ENCODE peak calls at places on chromosome 14, in six cellular contexts. W, Y, Q, C, B and F are unnamed samples.

GRCh38 chr14:23153891-23154796 is 29.3 kb downstream of the SLC7A8 start:
- DNase-seq in W (peak; percentile 61), Y (no peak), Q (peak; percentile 73), C (peak; percentile 79), B (no peak), F (peak; percentile 85)

GRCh38 chr14:51401756-51402155 is 161.7 kb downstream of the TMX1 start:
- DNase-seq in W (no peak), Y (no peak), Q (no peak), C (no peak), B (no peak), F (no peak)

GRCh38 chr14:41872906-41873305 is 266.2 kb downstream of the LRFN5 start:
- DNase-seq in W (no peak), Y (no peak), Q (no peak), C (no peak), B (no peak), F (no peak)

GRCh38 chr14:100609331-100609870 is 22.2 kb upstream of the BEGAIN start:
- DNase-seq in W (no peak), Y (no peak), Q (peak; percentile 29), C (no peak), B (no peak), F (peak; percentile 60)

GRCh38 chr14:35883677-35884293 is 57.6 kb downstream of the BRMS1L start:
- DNase-seq in W (no peak), Y (no peak), Q (no peak), C (no peak), B (peak; percentile 60), F (peak; percentile 25)

GRCh38 chr14:81727243-81727642 is 193.6 kb upstream of the SEL1L start:
- DNase-seq in W (no peak), Y (no peak), Q (no peak), C (no peak), B (peak; percentile 11), F (no peak)

GRCh38 chr14:104657114-104657524 is 32.3 kb upstream of the INF2 start:
- DNase-seq in W (no peak), Y (peak; percentile 77), Q (no peak), C (no peak), B (no peak), F (peak; percentile 54)

GRCh38 chr14:76922599-76922998 is 96.4 kb downstream of the LRRC74A start:
- DNase-seq in W (no peak), Y (no peak), Q (no peak), C (no peak), B (no peak), F (no peak)

GRCh38 chr14:100103261-100104005 is 38.2 kb downstream of the EVL start:
- DNase-seq in W (peak; percentile 63), Y (no peak), Q (peak; percentile 37), C (no peak), B (no peak), F (no peak)

GRCh38 chr14:23300687-23301223 is 1.9 kb downstream of the PPP1R3E start:
- DNase-seq in W (peak; percentile 35), Y (no peak), Q (peak; percentile 62), C (no peak), B (peak; percentile 29), F (peak; percentile 41)

GRCh38 chr14:105889666-105890473 is 363.5 kb downstream of the TMEM121 start:
- DNase-seq in W (no peak), Y (no peak), Q (peak; percentile 35), C (no peak), B (no peak), F (no peak)

GRCh38 chr14:42110167-42110566 is 503.5 kb downstream of the LRFN5 start:
- DNase-seq in W (no peak), Y (no peak), Q (no peak), C (peak; percentile 2), B (peak; percentile 85), F (peak; percentile 14)

GRCh38 chr14:73264080-73264895 is 27.0 kb downstream of the PAPLN start:
- DNase-seq in W (no peak), Y (no peak), Q (no peak), C (no peak), B (no peak), F (peak; percentile 57)

GRCh38 chr14:73264896-73265720 is 27.8 kb downstream of the PAPLN start:
- DNase-seq in W (no peak), Y (no peak), Q (no peak), C (no peak), B (no peak), F (peak; percentile 55)

GRCh38 chr14:73265721-73266046 is 28.4 kb downstream of the PAPLN start:
- DNase-seq in W (no peak), Y (no peak), Q (no peak), C (no peak), B (no peak), F (no peak)

GRCh38 chr14:73267474-73267873 is 30.2 kb downstream of the PAPLN start:
- DNase-seq in W (no peak), Y (no peak), Q (no peak), C (no peak), B (no peak), F (no peak)

GRCh38 chr14:73266317-73266716 is 29.0 kb downstream of the PAPLN start:
- DNase-seq in W (no peak), Y (no peak), Q (no peak), C (no peak), B (no peak), F (peak; percentile 26)
- H3K27me3 ChIP-seq in W (no peaks in the 10 kb centered on the region), Y (no peaks in the 10 kb centered on the region), Q (no peaks in the 10 kb centered on the region), C (no peaks in the 10 kb centered on the region), B (no peaks in the 10 kb centered on the region), F (no peaks in the 10 kb centered on the region)

GRCh38 chr14:97218336-97218712 is 421.1 kb downstream of the VRK1 start:
- DNase-seq in W (no peak), Y (no peak), Q (no peak), C (no peak), B (no peak), F (no peak)
- H3K4me3 ChIP-seq in W (no peak overlapping the region), Y (no peak overlapping the region), Q (peak overlapping the region; percentile 34), C (no peak overlapping the region), B (no peak overlapping the region), F (peak overlapping the region; percentile 63)

GRCh38 chr14:87111741-87112140 is 881.2 kb downstream of the GALC start:
- DNase-seq in W (no peak), Y (no peak), Q (no peak), C (no peak), B (no peak), F (no peak)
- H3K27me3 ChIP-seq in W (no peaks in the 10 kb centered on the region), Y (no peaks in the 10 kb centered on the region), Q (no peaks in the 10 kb centered on the region), C (no peaks in the 10 kb centered on the region), B (no peaks in the 10 kb centered on the region), F (no peaks in the 10 kb centered on the region)

GRCh38 chr14:92841930-92842329 is 47.8 kb downstream of the GOLGA5 start:
- DNase-seq in W (no peak), Y (no peak), Q (no peak), C (no peak), B (no peak), F (no peak)
- H3K4me3 ChIP-seq in W (no peak overlapping the region), Y (no peak overlapping the region), Q (no peak overlapping the region), C (no peak overlapping the region), B (no peak overlapping the region), F (no peak overlapping the region)

GRCh38 chr14:37591941-37592287 is 3.1 kb downstream of the FOXA1 start:
- DNase-seq in W (no peak), Y (no peak), Q (peak; percentile 74), C (no peak), B (peak; percentile 73), F (no peak)
- H3K27me3 ChIP-seq in W (peaks cover 73% of the 10 kb centered on the region), Y (no peaks in the 10 kb centered on the region), Q (no peaks in the 10 kb centered on the region), C (peaks cover 59% of the 10 kb centered on the region), B (no peaks in the 10 kb centered on the region), F (peaks cover 96% of the 10 kb centered on the region)

GRCh38 chr14:101827286-101827685 is 65.8 kb downstream of the PPP2R5C start:
- DNase-seq in W (no peak), Y (no peak), Q (no peak), C (no peak), B (no peak), F (no peak)
- H3K4me3 ChIP-seq in W (no peak overlapping the region), Y (no peak overlapping the region), Q (no peak overlapping the region), C (no peak overlapping the region), B (no peak overlapping the region), F (no peak overlapping the region)

DNA sequence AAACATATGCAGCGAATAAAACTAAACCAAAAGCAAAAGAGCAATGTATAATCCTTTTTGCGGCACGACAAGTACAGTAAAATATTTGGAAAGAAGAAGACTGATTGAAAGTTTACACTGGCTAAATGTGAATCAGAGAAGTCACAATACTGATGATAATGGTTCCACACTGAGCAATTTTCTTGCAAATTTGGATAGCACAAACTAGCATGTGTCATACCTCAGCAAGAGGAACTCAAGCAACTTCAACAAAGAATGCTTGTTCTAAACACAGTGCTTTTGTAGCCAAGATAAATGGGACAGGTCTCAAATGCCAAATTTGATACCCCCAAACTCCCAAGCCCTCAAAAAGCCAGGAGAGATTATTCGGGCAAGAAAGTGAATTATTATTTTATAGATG is 839.1 kb downstream of the GALC start:
- DNase-seq in W (no peak), Y (no peak), Q (no peak), C (no peak), B (no peak), F (no peak)
- H3K27me3 ChIP-seq in W (no peaks in the 10 kb centered on the region), Y (no peaks in the 10 kb centered on the region), Q (no peaks in the 10 kb centered on the region), C (no peaks in the 10 kb centered on the region), B (no peaks in the 10 kb centered on the region), F (peaks cover 33% of the 10 kb centered on the region)

GRCh38 chr14:68952544-68953535 is 26.3 kb downstream of the ACTN1 start:
- DNase-seq in W (no peak), Y (no peak), Q (no peak), C (no peak), B (no peak), F (no peak)
- H3K4me3 ChIP-seq in W (no peak overlapping the region), Y (no peak overlapping the region), Q (no peak overlapping the region), C (no peak overlapping the region), B (no peak overlapping the region), F (no peak overlapping the region)

GRCh38 chr14:20659813-20660395 is 18.4 kb upstream of the OR6S1 start:
- DNase-seq in W (no peak), Y (no peak), Q (no peak), C (no peak), B (no peak), F (no peak)
- H3K27me3 ChIP-seq in W (peaks cover 29% of the 10 kb centered on the region), Y (no peaks in the 10 kb centered on the region), Q (peaks cover 12% of the 10 kb centered on the region), C (peaks cover 12% of the 10 kb centered on the region), B (peaks cover 16% of the 10 kb centered on the region), F (peaks cover 31% of the 10 kb centered on the region)